ENCODE peak calls at places on chromosome 3, in eight cellular contexts. O is germinal center; Z is heart left ventricle; R is brain microvascular endothelial cell; X is left lobe of liver; M is activated T-helper 1 cell treated with anti-CD3 and anti-CD28 coated beads, Interleukin-2, amount 50 U/mL, for 16 hours; A is astrocyte of the spinal cord; H is A172. J is an unnamed sample.

GRCh38 chr3:57518276-57518914 is 25.7 kb downstream of the DNAH12 start:
- DNase-seq in A (peak), Z (no peak), X (no peak), O (no peak), M (no peak), R (peak), H (peak), J (peak)

GRCh38 chr3:18425641-18426403 is 683 bp upstream of the SATB1 start:
- DNase-seq in Z (peak), H (no peak), M (peak), O (peak), X (peak), A (no peak), R (no peak), J (no peak)

GRCh38 chr3:120418446-120418845 is 32.3 kb downstream of the FSTL1 start:
- DNase-seq in H (no peak), O (no peak), A (no peak), X (no peak), M (no peak), R (no peak), Z (no peak), J (no peak)

GRCh38 chr3:158152186-158152585 is 42.3 kb downstream of the RSRC1 start:
- DNase-seq in X (no peak), R (peak), A (peak), O (no peak), Z (no peak), M (no peak), H (peak), J (no peak)

GRCh38 chr3:128074851-128075515 is 22.7 kb downstream of the SEC61A1 start:
- DNase-seq in R (no peak), H (no peak), A (no peak), M (no peak), O (no peak), X (no peak), Z (no peak), J (no peak)

GRCh38 chr3:14785207-14786155 is 33.3 kb upstream of the FGD5 start:
- DNase-seq in O (no peak), R (no peak), M (no peak), A (no peak), H (no peak), Z (no peak), X (no peak), J (no peak)

GRCh38 chr3:126523745-126524428 is at the start of gene CHST13:
- DNase-seq in A (peak), Z (peak), H (no peak), R (no peak), X (peak), M (no peak), O (no peak), J (no peak)

GRCh38 chr3:65572175-65572777 is 466.4 kb downstream of the MAGI1 start:
- DNase-seq in H (no peak), R (no peak), X (no peak), M (no peak), A (no peak), O (no peak), Z (no peak), J (no peak)

GRCh38 chr3:150545419-150546225 is 674 bp downstream of the SERP1 start:
- DNase-seq in A (no peak), R (no peak), X (peak), H (peak), O (peak), M (peak), Z (peak), J (no peak)

GRCh38 chr3:100007313-100007712 is 107.0 kb downstream of the FILIP1L start:
- DNase-seq in M (no peak), X (no peak), Z (no peak), R (no peak), O (no peak), A (no peak), H (no peak), J (no peak)

GRCh38 chr3:88114878-88115549 is 34.7 kb upstream of the C3orf38 start:
- DNase-seq in X (no peak), H (no peak), O (no peak), M (no peak), R (no peak), A (no peak), Z (no peak), J (no peak)

GRCh38 chr3:57815034-57815433 is 58.9 kb downstream of the SLMAP start:
- DNase-seq in A (no peak), M (no peak), O (no peak), R (no peak), X (no peak), Z (no peak), H (no peak), J (no peak)

GRCh38 chr3:184788751-184789150 is 23.2 kb upstream of the VPS8 start:
- DNase-seq in X (no peak), M (no peak), O (no peak), H (peak), R (no peak), Z (no peak), A (no peak), J (no peak)

GRCh38 chr3:120487079-120487693 is 36.4 kb upstream of the FSTL1 start:
- DNase-seq in M (no peak), R (no peak), X (no peak), O (no peak), A (peak), H (no peak), Z (no peak), J (peak)

GRCh38 chr3:183291511-183292031 is 38.5 kb downstream of the B3GNT5 start:
- DNase-seq in O (no peak), R (no peak), A (peak), X (no peak), Z (no peak), H (no peak), M (no peak), J (peak)

GRCh38 chr3:167711439-167711838 is 23.3 kb downstream of the PDCD10 start:
- DNase-seq in X (no peak), A (no peak), R (no peak), M (no peak), H (no peak), O (no peak), Z (no peak), J (no peak)

GRCh38 chr3:65636326-65636725 is 402.4 kb downstream of the MAGI1 start:
- DNase-seq in M (no peak), Z (no peak), A (no peak), R (no peak), X (no peak), O (no peak), H (no peak), J (no peak)